ENCODE peak calls at places on chromosomes 3 and 15, in five cellular contexts. C is SJSA1; B is natural killer cell; W is CD4-positive, CD25-positive, alpha-beta regulatory T cell; J is left cardiac atrium. X is an unnamed sample.
A peak's percentile ranks its signal among the peaks of the same experiment; 100 is the strongest.

GRCh38 chr3:120705851-120706582 is 24.0 kb upstream of the HGD start:
- DNase-seq in C (no peak), B (no peak), W (no peak), J (no peak), X (no peak)

GRCh38 chr3:40877651-40878463 is 321.4 kb upstream of the CTNNB1 start:
- DNase-seq in C (peak; percentile 52), B (no peak), W (no peak), J (peak; percentile 83), X (no peak)

GRCh38 chr3:127666684-127667083 is 6.1 kb upstream of the ABTB1 start:
- DNase-seq in C (no peak), B (no peak), W (no peak), J (no peak), X (no peak)

GRCh38 chr15:34621675-34622074 is 38.2 kb upstream of the GOLGA8B start:
- DNase-seq in C (peak; percentile 28), B (no peak), W (no peak), J (no peak), X (no peak)

GRCh38 chr3:32220006-32220405 is 18.5 kb upstream of the CMTM8 start:
- DNase-seq in C (no peak), B (no peak), W (no peak), J (no peak), X (no peak)

GRCh38 chr3:175526191-175526590 is 667.1 kb downstream of the NAALADL2 start:
- DNase-seq in C (no peak), B (no peak), W (no peak), J (no peak), X (no peak)

GRCh38 chr15:95616306-95616705 is 714.2 kb upstream of the NR2F2 start:
- DNase-seq in C (no peak), B (no peak), W (no peak), J (no peak), X (no peak)

GRCh38 chr3:187914231-187914630 is 169.0 kb upstream of the BCL6 start:
- DNase-seq in C (no peak), B (no peak), W (no peak), J (no peak), X (no peak)

GRCh38 chr3:77500711-77501110 is 460.8 kb downstream of the ROBO2 start:
- DNase-seq in C (no peak), B (no peak), W (no peak), J (no peak), X (no peak)

GRCh38 chr3:10848261-10848660 is 32.2 kb downstream of the SLC6A11 start:
- DNase-seq in C (no peak), B (no peak), W (no peak), J (no peak), X (no peak)

GRCh38 chr3:115232167-115232566 is 85.1 kb upstream of the ZBTB20 start:
- DNase-seq in C (no peak), B (no peak), W (no peak), J (no peak), X (no peak)

GRCh38 chr15:74200394-74200793 is 2.2 kb downstream of the STRA6 start:
- DNase-seq in C (peak; percentile 79), B (no peak), W (no peak), J (peak; percentile 68), X (no peak)

GRCh38 chr3:179037361-179037760 is 34.2 kb downstream of the ZMAT3 start:
- DNase-seq in C (peak; percentile 79), B (no peak), W (peak; percentile 40), J (peak; percentile 62), X (no peak)

GRCh38 chr3:105351821-105352220 is 14.9 kb upstream of the ALCAM start:
- DNase-seq in C (no peak), B (no peak), W (no peak), J (no peak), X (no peak)

GRCh38 chr3:67495751-67496150 is 158.7 kb downstream of the SUCLG2 start:
- DNase-seq in C (no peak), B (no peak), W (no peak), J (no peak), X (no peak)

GRCh38 chr15:38530113-38530512 is 34.5 kb downstream of the RASGRP1 start:
- DNase-seq in C (no peak), B (no peak), W (no peak), J (no peak), X (no peak)

GRCh38 chr3:99925584-99925983 is 107.9 kb downstream of the CMSS1 start:
- DNase-seq in C (no peak), B (no peak), W (no peak), J (peak; percentile 41), X (no peak)

GRCh38 chr15:77647961-77648360 is 15.2 kb upstream of the LINGO1 start:
- DNase-seq in C (no peak), B (no peak), W (no peak), J (no peak), X (no peak)